ENCODE peak calls at places on chromosomes 2 and 18, in seven cellular contexts. N is tibial nerve, P is HCT116, A is prostate gland, X is body of pancreas, O is stomach, H is ovary. J is an unnamed sample.

GRCh38 chr2:37688771-37689468 is 17.5 kb upstream of the CDC42EP3 start:
- DNase-seq in O (no peak), H (peak; percentile 29), X (no peak), P (no peak), A (peak; percentile 42), N (no peak), J (peak; percentile 56)

GRCh38 chr2:195657634-195658540 is 861 bp downstream of the SLC39A10 start:
- DNase-seq in H (peak; percentile 73), A (peak; percentile 68), O (peak; percentile 61), X (peak; percentile 79), P (no peak), N (peak; percentile 83), J (peak; percentile 49)

GRCh38 chr18:11994708-11995444 is 13.6 kb downstream of the IMPA2 start:
- DNase-seq in X (peak; percentile 75), H (no peak), A (no peak), N (no peak), O (peak; percentile 54), P (no peak), J (no peak)

GRCh38 chr2:159873136-159873728 is 75.2 kb upstream of the CD302 start:
- DNase-seq in X (no peak), H (peak; percentile 22), O (no peak), P (no peak), N (no peak), A (no peak), J (no peak)

GRCh38 chr2:8494589-8494988 is 187.3 kb upstream of the ID2 start:
- DNase-seq in X (no peak), A (no peak), P (no peak), H (peak; percentile 51), N (no peak), O (no peak), J (no peak)

GRCh38 chr2:136423516-136423996 is 305.6 kb upstream of the CXCR4 start:
- DNase-seq in P (peak; percentile 55), A (peak; percentile 49), X (peak; percentile 74), O (peak; percentile 75), N (peak; percentile 48), H (peak; percentile 32), J (peak; percentile 21)

GRCh38 chr2:69375494-69376353 is 11.3 kb downstream of the GFPT1 start:
- DNase-seq in A (no peak), N (no peak), H (no peak), O (no peak), P (peak; percentile 21), X (no peak), J (no peak)

GRCh38 chr2:143742631-143743030 is 613.4 kb downstream of the ARHGAP15 start:
- DNase-seq in N (no peak), O (no peak), P (no peak), A (no peak), H (no peak), X (no peak), J (no peak)

GRCh38 chr2:61853086-61853847 is 593 bp downstream of the FAM161A start:
- DNase-seq in X (peak; percentile 76), A (peak; percentile 68), O (peak; percentile 73), N (peak; percentile 52), P (peak; percentile 37), H (peak; percentile 23), J (peak; percentile 17)

GRCh38 chr18:8424917-8425725 is 184.1 kb upstream of the RAB12 start:
- DNase-seq in X (no peak), P (peak; percentile 34), N (no peak), O (no peak), A (no peak), H (no peak), J (no peak)

GRCh38 chr2:129708221-129708967 is 271.1 kb upstream of the RAB6C start:
- DNase-seq in P (no peak), N (no peak), X (no peak), O (no peak), H (no peak), A (no peak), J (no peak)

GRCh38 chr2:60570281-60570680 is 16.8 kb upstream of the BCL11A start:
- DNase-seq in O (no peak), A (no peak), X (no peak), H (no peak), N (no peak), P (no peak), J (no peak)
- H3K4me3 ChIP-seq in O (no peak overlapping the region), A (no peak overlapping the region), X (no peak overlapping the region), H (no peak overlapping the region), N (no peak overlapping the region), P (no peak overlapping the region), J (no peak overlapping the region)

GRCh38 chr2:181623159-181623558 is 33.7 kb downstream of the CERKL start:
- DNase-seq in P (no peak), N (no peak), X (no peak), A (no peak), O (no peak), H (no peak), J (no peak)

GRCh38 chr2:181626671-181627070 is 30.2 kb downstream of the CERKL start:
- DNase-seq in H (no peak), O (no peak), X (no peak), P (no peak), A (no peak), N (no peak), J (no peak)

GRCh38 chr2:181632733-181633401 is 24.0 kb downstream of the CERKL start:
- DNase-seq in O (no peak), H (no peak), X (no peak), P (no peak), N (no peak), A (no peak), J (no peak)

GRCh38 chr2:181628590-181629585 is 28.0 kb downstream of the CERKL start:
- DNase-seq in N (no peak), H (no peak), P (no peak), X (no peak), O (no peak), A (no peak), J (no peak)

GRCh38 chr2:181627545-181627944 is 29.4 kb downstream of the CERKL start:
- DNase-seq in O (no peak), X (no peak), H (no peak), P (no peak), N (no peak), A (no peak), J (no peak)
- TF ChIP-seq POLR2A in O (no peak), X (no peak), H (no peak), P (no peak), N (no peak), A (no peak), J (no peak)

DNA sequence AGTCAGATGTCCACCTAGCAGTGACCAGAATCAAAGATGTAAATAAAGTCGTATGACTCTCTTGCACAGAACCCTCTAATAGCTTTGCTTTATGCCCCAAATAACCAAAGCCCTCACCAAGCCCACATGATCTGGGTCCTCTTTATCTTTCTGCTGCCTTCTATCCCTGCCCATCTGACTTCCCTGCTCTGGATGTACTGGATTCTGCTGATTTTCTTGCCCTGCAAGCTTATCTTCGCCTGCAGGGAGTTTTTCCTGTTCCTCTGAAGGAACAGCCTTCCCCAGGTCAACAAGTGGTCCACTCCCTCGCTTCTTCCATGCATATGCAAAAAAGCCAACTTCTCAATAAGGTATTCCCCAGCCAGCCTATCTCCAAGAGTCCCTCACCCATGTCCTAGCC is 18.7 kb downstream of the IL36B start:
- DNase-seq in N (no peak), A (no peak), X (no peak), H (no peak), O (no peak), P (no peak), J (no peak)
- TF ChIP-seq CTCF in N (no peak), A (no peak), X (no peak), H (no peak), O (no peak), P (no peak), J (no peak)

GRCh38 chr18:28175930-28176673 is 828 bp downstream of the CDH2 start:
- DNase-seq in X (no peak), N (no peak), A (no peak), P (no peak), O (no peak), H (no peak), J (no peak)

GRCh38 chr18:28177828-28178635 is 1.1 kb upstream of the CDH2 start:
- DNase-seq in H (peak; percentile 50), X (peak; percentile 21), N (no peak), P (no peak), A (peak; percentile 10), O (peak; percentile 67), J (peak; percentile 17)

GRCh38 chr18:28176674-28176932 is 327 bp downstream of the CDH2 start:
- DNase-seq in O (no peak), H (no peak), A (no peak), N (no peak), P (no peak), X (no peak), J (no peak)

GRCh38 chr18:28176933-28177827 is at the start of gene CDH2:
- DNase-seq in N (no peak), O (peak; percentile 51), A (no peak), H (peak; percentile 27), P (no peak), X (no peak), J (peak; percentile 20)

DNA sequence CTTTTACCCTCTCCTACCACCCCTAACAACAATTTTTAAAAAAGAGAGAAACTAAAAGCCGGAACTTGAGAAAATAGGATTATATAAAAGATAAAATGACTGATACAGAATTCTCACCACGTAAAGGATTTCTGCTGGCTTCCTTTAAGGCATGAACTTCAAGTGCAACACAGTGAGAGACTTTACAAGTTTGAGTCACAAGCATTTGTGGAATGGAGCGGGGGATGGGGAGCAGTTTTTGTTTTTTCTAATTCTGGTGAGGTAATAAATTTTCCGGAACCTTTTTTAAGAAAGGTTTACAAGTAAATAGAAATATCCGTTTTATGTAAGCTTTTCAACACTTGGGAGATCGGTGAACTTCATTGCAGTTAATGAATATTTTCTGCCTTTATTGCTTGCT is 1.8 kb upstream of the CDH2 start:
- DNase-seq in A (no peak), N (no peak), O (no peak), P (no peak), H (no peak), X (no peak), J (no peak)
- H3K4me3 ChIP-seq in A (no peak overlapping the region), N (no peak overlapping the region), O (no peak overlapping the region), P (no peak overlapping the region), H (no peak overlapping the region), X (no peak overlapping the region), J (no peak overlapping the region)

GRCh38 chr18:49561377-49562193 is at the start of gene LIPG:
- DNase-seq in H (no peak), X (peak; percentile 33), O (peak; percentile 61), N (no peak), P (peak; percentile 57), A (peak; percentile 75), J (no peak)
- TF ChIP-seq POLR2A in H (no peak), X (no peak), O (no peak), N (no peak), P (no peak), A (peak; percentile 42), J (no peak)

GRCh38 chr18:51559902-51560287 is 362.4 kb upstream of the MEX3C start:
- DNase-seq in P (no peak), H (no peak), A (no peak), X (no peak), N (no peak), O (no peak), J (no peak)
- TF ChIP-seq CTCF in P (no peak), H (no peak), A (no peak), X (no peak), N (no peak), O (no peak), J (no peak)

DNA sequence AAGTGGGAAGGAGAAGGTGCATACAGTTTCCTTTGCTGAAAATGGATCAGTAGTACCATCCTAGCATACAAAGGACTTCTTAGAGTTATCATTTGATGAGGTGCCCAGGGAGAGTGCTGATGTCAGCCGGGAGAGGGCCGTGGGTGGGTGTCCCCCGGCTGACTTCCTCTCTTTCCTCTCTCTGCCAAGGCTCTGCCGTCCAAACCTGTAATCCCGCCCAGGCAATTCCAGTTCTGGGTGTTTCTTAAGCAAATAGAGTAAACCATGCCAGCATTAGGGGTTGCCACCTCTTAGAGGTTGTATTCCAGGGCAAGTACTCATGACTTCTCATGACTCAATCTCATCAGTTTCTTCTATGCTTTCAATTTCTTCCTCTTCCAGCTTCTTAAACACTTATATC is 117.2 kb downstream of the GATA6 start:
- DNase-seq in O (peak; percentile 75), A (peak; percentile 62), N (no peak), H (no peak), P (no peak), X (peak; percentile 62), J (no peak)
- H3K4me3 ChIP-seq in O (no peak overlapping the region), A (no peak overlapping the region), N (no peak overlapping the region), H (no peak overlapping the region), P (no peak overlapping the region), X (no peak overlapping the region), J (no peak overlapping the region)